ENCODE peak calls at places on chromosomes 7 and 10, in five cellular contexts. T, X, P, J and W are unnamed samples.

GRCh38 chr7:51276091-51276605 is 40.5 kb downstream of the COBL start:
- DNase-seq in P (no peak), X (no peak), T (no peak), J (peak), W (no peak)

GRCh38 chr10:3844626-3845025 is 59.6 kb upstream of the KLF6 start:
- DNase-seq in T (no peak), P (no peak), X (no peak), J (no peak), W (no peak)

GRCh38 chr7:98210513-98211220 is 572 bp upstream of the BHLHA15 start:
- DNase-seq in J (peak), X (no peak), P (peak), T (no peak), W (no peak)

GRCh38 chr7:132518839-132519173 is 57.5 kb downstream of the PLXNA4 start:
- DNase-seq in X (no peak), P (no peak), J (no peak), T (no peak), W (no peak)

GRCh38 chr7:39700932-39701331 is 77.6 kb downstream of the RALA start:
- DNase-seq in X (peak), P (no peak), T (no peak), J (peak), W (no peak)

GRCh38 chr10:60413306-60414012 is 23.8 kb upstream of the ANK3 start:
- DNase-seq in P (no peak), X (no peak), J (no peak), T (no peak), W (no peak)

GRCh38 chr10:36096571-36096970 is 454.5 kb upstream of the FZD8 start:
- DNase-seq in X (no peak), J (no peak), T (no peak), P (no peak), W (no peak)

GRCh38 chr7:97025983-97026704 is 1.5 kb upstream of the DLX5 start:
- DNase-seq in P (no peak), T (peak), J (no peak), X (no peak), W (no peak)

GRCh38 chr7:134234216-134234615 is 82.5 kb downstream of the SLC35B4 start:
- DNase-seq in X (no peak), P (no peak), J (no peak), T (no peak), W (no peak)

DNA sequence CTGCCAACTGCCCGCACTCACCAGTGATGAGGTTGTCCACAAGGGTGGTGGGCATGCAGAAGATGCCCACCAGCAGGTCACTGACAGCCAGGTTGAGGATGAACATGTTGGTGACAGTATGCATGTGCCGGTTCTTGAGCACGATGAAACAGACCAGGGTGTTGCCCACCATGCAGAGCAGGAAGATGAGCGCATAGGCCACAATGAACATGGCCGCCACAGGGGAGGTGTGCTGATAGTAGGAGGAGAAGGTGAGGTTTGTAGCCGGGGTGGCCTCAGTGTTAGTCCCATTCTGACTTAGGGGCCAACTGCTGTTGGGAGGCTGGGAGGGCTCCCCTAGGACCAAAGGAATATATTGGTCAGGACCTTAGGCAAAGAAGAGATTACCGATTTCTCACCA is 17.7 kb downstream of the NPFFR1 start:
- DNase-seq in J (no peak), P (no peak), T (no peak), X (no peak), W (no peak)
- H3K4me3 ChIP-seq in J (no peak), P (no peak), T (no peak), X (no peak), W (no peak)

GRCh38 chr10:132065491-132066105 is at the start of gene JAKMIP3:
- DNase-seq in P (peak), T (no peak), X (no peak), J (peak), W (peak)
- H3K4me3 ChIP-seq in P (peak), T (no peak), X (peak), J (peak), W (peak)

GRCh38 chr10:100705139-100705538 is 40.2 kb upstream of the PAX2 start:
- DNase-seq in X (no peak), J (no peak), T (no peak), P (no peak), W (no peak)
- H3K4me3 ChIP-seq in X (no peak), J (no peak), T (no peak), P (no peak), W (no peak)

DNA sequence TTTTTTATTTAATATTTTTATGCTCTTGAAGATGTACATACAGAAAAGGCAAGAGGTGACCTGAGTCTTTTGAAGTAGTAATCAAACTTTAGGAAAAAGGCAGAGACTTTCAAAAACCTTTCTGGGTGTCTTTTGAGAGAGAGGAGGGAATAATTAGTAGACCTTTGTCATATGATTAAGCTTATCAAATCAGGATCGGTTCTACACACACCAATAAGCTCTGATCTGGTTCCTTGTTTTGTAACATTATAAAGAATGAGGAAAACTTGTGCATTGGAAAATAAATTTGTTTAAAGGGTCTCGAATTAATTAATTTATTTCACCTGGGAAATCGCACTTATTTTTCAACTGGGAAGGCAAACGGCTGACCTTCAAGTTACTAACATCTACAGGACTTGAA is 11.9 kb downstream of the TWIST1 start:
- DNase-seq in P (no peak), T (no peak), J (no peak), X (no peak), W (no peak)
- H3K4me3 ChIP-seq in P (no peak), T (no peak), J (no peak), X (no peak), W (no peak)

GRCh38 chr7:74023037-74023436 is 4.9 kb upstream of the ELN start:
- DNase-seq in X (no peak), P (peak), J (no peak), T (no peak), W (no peak)

GRCh38 chr7:74023786-74024185 is 4.2 kb upstream of the ELN start:
- DNase-seq in P (no peak), X (no peak), J (no peak), T (no peak), W (no peak)

GRCh38 chr7:74020396-74020795 is 7.6 kb upstream of the ELN start:
- DNase-seq in T (no peak), P (no peak), J (no peak), X (no peak), W (no peak)

GRCh38 chr7:74021546-74022320 is 6.2 kb upstream of the ELN start:
- DNase-seq in X (no peak), J (no peak), P (no peak), T (no peak), W (no peak)

GRCh38 chr7:74022507-74022906 is 5.5 kb upstream of the ELN start:
- DNase-seq in T (no peak), X (no peak), J (no peak), P (no peak), W (no peak)
- H3K4me3 ChIP-seq in T (no peak), X (no peak), J (no peak), P (no peak), W (no peak)